ENCODE peak calls at places on chromosomes 16 and 17, in ten cellular contexts. N, G, I, Q, E, S, U, T, A and Z are unnamed samples.
A peak's percentile ranks its signal among the peaks of the same experiment; 100 is the strongest.

GRCh38 chr16:85286970-85287814 is 174.9 kb upstream of the CIBAR2 start:
- DNase-seq in N (no peak), G (peak; percentile 75), I (no peak), Q (peak; percentile 36), E (no peak), S (peak; percentile 52), U (no peak), T (peak; percentile 84), A (no peak), Z (peak; percentile 52)

GRCh38 chr16:27722892-27723450 is 173.0 kb downstream of the KATNIP start:
- DNase-seq in N (no peak), G (no peak), I (no peak), Q (no peak), E (no peak), S (no peak), U (peak; percentile 22), T (no peak), A (no peak), Z (no peak)

GRCh38 chr17:42325026-42325425 is 36.7 kb downstream of the STAT5A start:
- DNase-seq in N (peak; percentile 54), G (no peak), I (peak; percentile 58), Q (no peak), E (no peak), S (no peak), U (no peak), T (peak; percentile 43), A (no peak), Z (no peak)

GRCh38 chr17:65455972-65456343 is 105.5 kb downstream of the AXIN2 start:
- DNase-seq in N (no peak), G (no peak), I (no peak), Q (peak; percentile 49), E (no peak), S (no peak), U (no peak), T (peak; percentile 41), A (no peak), Z (no peak)

GRCh38 chr16:62692685-62693084 is 656.4 kb upstream of the CDH8 start:
- DNase-seq in N (no peak), G (no peak), I (no peak), Q (no peak), E (no peak), S (no peak), U (no peak), T (no peak), A (no peak), Z (no peak)

GRCh38 chr17:43360376-43360738 is 38.4 kb upstream of the ARL4D start:
- DNase-seq in N (no peak), G (no peak), I (peak; percentile 62), Q (no peak), E (peak; percentile 77), S (no peak), U (peak; percentile 29), T (peak; percentile 79), A (peak; percentile 50), Z (peak; percentile 34)

GRCh38 chr16:56257260-56257659 is 66.0 kb downstream of the GNAO1 start:
- DNase-seq in N (no peak), G (no peak), I (no peak), Q (no peak), E (no peak), S (peak; percentile 81), U (no peak), T (peak; percentile 8), A (no peak), Z (no peak)

GRCh38 chr16:75333770-75334169 is 82.3 kb upstream of the BCAR1 start:
- DNase-seq in N (no peak), G (no peak), I (no peak), Q (no peak), E (no peak), S (no peak), U (no peak), T (no peak), A (no peak), Z (no peak)

GRCh38 chr17:78368854-78369495 is 9.1 kb upstream of the SOCS3 start:
- DNase-seq in N (no peak), G (no peak), I (no peak), Q (no peak), E (no peak), S (no peak), U (no peak), T (no peak), A (no peak), Z (no peak)

GRCh38 chr17:48198950-48199541 is 91.5 kb downstream of the SNX11 start:
- DNase-seq in N (no peak), G (no peak), I (peak; percentile 37), Q (no peak), E (no peak), S (no peak), U (no peak), T (no peak), A (no peak), Z (no peak)

GRCh38 chr16:10490141-10490540 is 90.3 kb downstream of the EMP2 start:
- DNase-seq in N (no peak), G (no peak), I (no peak), Q (no peak), E (no peak), S (no peak), U (no peak), T (no peak), A (no peak), Z (no peak)

GRCh38 chr16:46954562-46954961 is 18.9 kb downstream of the DNAJA2 start:
- DNase-seq in N (no peak), G (no peak), I (no peak), Q (no peak), E (no peak), S (no peak), U (no peak), T (no peak), A (no peak), Z (no peak)

GRCh38 chr17:1298616-1299015 is 19.2 kb downstream of the TRARG1 start:
- DNase-seq in N (no peak), G (peak; percentile 15), I (no peak), Q (no peak), E (peak; percentile 48), S (no peak), U (peak; percentile 14), T (no peak), A (peak; percentile 9), Z (no peak)

GRCh38 chr17:57379237-57380054 is 123.1 kb downstream of the MSI2 start:
- DNase-seq in N (no peak), G (no peak), I (no peak), Q (no peak), E (no peak), S (no peak), U (no peak), T (peak; percentile 58), A (no peak), Z (no peak)

GRCh38 chr16:53822936-53823529 is 119.1 kb downstream of the FTO start:
- DNase-seq in N (no peak), G (no peak), I (no peak), Q (no peak), E (no peak), S (no peak), U (no peak), T (no peak), A (no peak), Z (no peak)

GRCh38 chr17:59154721-59155438 is at the start of gene SKA2:
- DNase-seq in N (peak; percentile 99), G (peak; percentile 100), I (peak; percentile 99), Q (peak; percentile 97), E (peak; percentile 97), S (peak; percentile 96), U (peak; percentile 16), T (no peak), A (peak; percentile 93), Z (peak; percentile 76)

GRCh38 chr17:59267776-59268175 is 47.5 kb downstream of the GDPD1 start:
- DNase-seq in N (no peak), G (no peak), I (no peak), Q (no peak), E (no peak), S (no peak), U (no peak), T (no peak), A (no peak), Z (no peak)

GRCh38 chr16:46972429-46972970 is 974 bp downstream of the DNAJA2 start:
- DNase-seq in N (peak; percentile 5), G (no peak), I (peak; percentile 29), Q (no peak), E (no peak), S (no peak), U (no peak), T (peak; percentile 14), A (no peak), Z (peak; percentile 30)

GRCh38 chr17:78406396-78406795 is 27.9 kb downstream of the PGS1 start:
- DNase-seq in N (no peak), G (no peak), I (no peak), Q (no peak), E (no peak), S (no peak), U (no peak), T (no peak), A (no peak), Z (no peak)

GRCh38 chr17:80025140-80025539 is 10.5 kb downstream of the TBC1D16 start:
- DNase-seq in N (no peak), G (no peak), I (no peak), Q (no peak), E (no peak), S (no peak), U (no peak), T (no peak), A (no peak), Z (no peak)

GRCh38 chr16:15521390-15521757 is 87.0 kb downstream of the BMERB1 start:
- DNase-seq in N (no peak), G (no peak), I (no peak), Q (no peak), E (no peak), S (no peak), U (no peak), T (no peak), A (no peak), Z (no peak)

GRCh38 chr17:1878419-1879121 is 48.8 kb downstream of the RPA1 start:
- DNase-seq in N (no peak), G (no peak), I (no peak), Q (peak; percentile 47), E (no peak), S (no peak), U (no peak), T (no peak), A (no peak), Z (no peak)

GRCh38 chr17:77421635-77421982 is 280.8 kb downstream of the SEC14L1 start:
- DNase-seq in N (no peak), G (no peak), I (no peak), Q (no peak), E (no peak), S (no peak), U (no peak), T (no peak), A (no peak), Z (no peak)

GRCh38 chr16:648071-648785 is 937 bp upstream of the WDR90 start:
- DNase-seq in N (no peak), G (no peak), I (peak; percentile 80), Q (no peak), E (peak; percentile 70), S (no peak), U (peak; percentile 75), T (no peak), A (no peak), Z (peak; percentile 55)

GRCh38 chr17:76268015-76268749 is 3.0 kb downstream of the UBALD2 start:
- DNase-seq in N (no peak), G (peak; percentile 63), I (no peak), Q (peak; percentile 81), E (peak; percentile 82), S (peak; percentile 84), U (peak; percentile 81), T (peak; percentile 75), A (no peak), Z (peak; percentile 74)

GRCh38 chr17:58575511-58575910 is 61.1 kb upstream of the MTMR4 start:
- DNase-seq in N (no peak), G (no peak), I (peak; percentile 50), Q (no peak), E (no peak), S (no peak), U (no peak), T (peak; percentile 67), A (no peak), Z (no peak)

GRCh38 chr16:57009641-57010170 is 20.3 kb downstream of the NLRC5 start:
- DNase-seq in N (no peak), G (no peak), I (no peak), Q (no peak), E (no peak), S (no peak), U (no peak), T (no peak), A (no peak), Z (no peak)

GRCh38 chr17:66842959-66843358 is 8.0 kb downstream of the CACNG5 start:
- DNase-seq in N (no peak), G (no peak), I (no peak), Q (no peak), E (no peak), S (no peak), U (no peak), T (no peak), A (no peak), Z (no peak)